ENCODE peak calls at places on chromosomes 16 and 17, in six cellular contexts. F is GM23248, I is AG09309, M is endodermal cell, J is heart left ventricle, P is prostate gland. G is an unnamed sample.

GRCh38 chr16:1108299-1109252 is 12.5 kb upstream of the C1QTNF8 start:
- DNase-seq in F (peak; percentile 59), I (peak; percentile 8), M (no peak), J (no peak), P (peak; percentile 85), G (no peak)

GRCh38 chr17:83195330-83196087 is 116.1 kb downstream of the METRNL start:
- DNase-seq in F (peak; percentile 93), I (peak; percentile 79), M (no peak), J (peak; percentile 52), P (peak; percentile 73), G (no peak)

GRCh38 chr16:88773812-88774291 is 11.2 kb downstream of the PIEZO1 start:
- DNase-seq in F (peak; percentile 94), I (no peak), M (peak; percentile 83), J (peak; percentile 75), P (no peak), G (no peak)

GRCh38 chr16:2597560-2597902 is 59.7 kb downstream of the PDPK1 start:
- DNase-seq in F (no peak), I (no peak), M (peak; percentile 31), J (no peak), P (no peak), G (no peak)

GRCh38 chr17:49748223-49748622 is 15.7 kb downstream of the FAM117A start:
- DNase-seq in F (no peak), I (no peak), M (no peak), J (no peak), P (no peak), G (no peak)

GRCh38 chr17:61574542-61575351 is 16.3 kb downstream of the NACA2 start:
- DNase-seq in F (peak; percentile 66), I (no peak), M (peak; percentile 82), J (no peak), P (peak; percentile 62), G (no peak)

GRCh38 chr16:14427371-14427948 is 202.6 kb downstream of the PARN start:
- DNase-seq in F (peak; percentile 13), I (peak; percentile 7), M (no peak), J (no peak), P (no peak), G (no peak)

GRCh38 chr17:13030459-13031305 is 12.9 kb upstream of the ELAC2 start:
- DNase-seq in F (peak; percentile 67), I (no peak), M (peak; percentile 83), J (no peak), P (no peak), G (no peak)

GRCh38 chr17:39462644-39463375 is 1.5 kb downstream of the CDK12 start:
- DNase-seq in F (peak; percentile 52), I (no peak), M (peak; percentile 65), J (peak; percentile 24), P (no peak), G (no peak)

GRCh38 chr16:1993731-1994131 is 4.0 kb downstream of the SYNGR3 start:
- DNase-seq in F (peak; percentile 66), I (no peak), M (no peak), J (no peak), P (no peak), G (no peak)

GRCh38 chr16:12113581-12114375 is 137.2 kb downstream of the SNX29 start:
- DNase-seq in F (peak; percentile 96), I (no peak), M (no peak), J (no peak), P (no peak), G (no peak)

GRCh38 chr16:27571433-27572306 is 21.7 kb downstream of the KATNIP start:
- DNase-seq in F (peak; percentile 12), I (no peak), M (peak; percentile 56), J (no peak), P (no peak), G (no peak)

GRCh38 chr16:7268182-7268581 is 64.5 kb upstream of the RBFOX1 start:
- DNase-seq in F (peak; percentile 24), I (no peak), M (peak; percentile 85), J (peak; percentile 19), P (no peak), G (no peak)

GRCh38 chr17:34582185-34582900 is 3.0 kb downstream of the TMEM132E start:
- DNase-seq in F (peak; percentile 10), I (no peak), M (peak; percentile 65), J (no peak), P (no peak), G (no peak)

GRCh38 chr17:49108318-49108717 is 24.3 kb upstream of the B4GALNT2 start:
- DNase-seq in F (peak; percentile 77), I (no peak), M (peak; percentile 66), J (no peak), P (peak; percentile 52), G (peak; percentile 36)

GRCh38 chr16:87392823-87393679 is 915 bp downstream of the MAP1LC3B start:
- DNase-seq in F (peak; percentile 80), I (no peak), M (peak; percentile 81), J (peak; percentile 47), P (no peak), G (no peak)

GRCh38 chr17:18143044-18143936 is 34.7 kb downstream of the MYO15A start:
- DNase-seq in F (peak; percentile 54), I (no peak), M (peak; percentile 95), J (no peak), P (no peak), G (no peak)

GRCh38 chr17:6352016-6352415 is 82.9 kb downstream of the AIPL1 start:
- DNase-seq in F (no peak), I (no peak), M (peak; percentile 20), J (no peak), P (no peak), G (no peak)

GRCh38 chr16:11296706-11297491 is 15.8 kb upstream of the PRM1 start:
- DNase-seq in F (no peak), I (no peak), M (no peak), J (no peak), P (peak; percentile 85), G (no peak)

GRCh38 chr16:11635679-11636171 is 32.5 kb upstream of the SNN start:
- DNase-seq in F (no peak), I (no peak), M (peak; percentile 55), J (no peak), P (no peak), G (no peak)

GRCh38 chr16:87229230-87230192 is 87.7 kb downstream of the C16orf95 start:
- DNase-seq in F (no peak), I (no peak), M (no peak), J (no peak), P (no peak), G (no peak)

GRCh38 chr16:9854665-9855064 is 327.6 kb downstream of the GRIN2A start:
- DNase-seq in F (peak; percentile 55), I (peak; percentile 11), M (no peak), J (peak; percentile 59), P (no peak), G (peak; percentile 25)

GRCh38 chr17:71438631-71439146 is 682.1 kb upstream of the SOX9 start:
- DNase-seq in F (peak; percentile 94), I (peak; percentile 76), M (no peak), J (no peak), P (no peak), G (peak; percentile 90)

GRCh38 chr16:19513377-19514053 is 8.4 kb downstream of the GDE1 start:
- DNase-seq in F (no peak), I (no peak), M (no peak), J (no peak), P (no peak), G (no peak)
- H3K4me3 ChIP-seq in F (no peak overlapping the region), I (no peak overlapping the region), M (no peak overlapping the region), J (no peak overlapping the region), P (no peak overlapping the region), G (no peak overlapping the region)

GRCh38 chr17:36936455-36936934 is 780 bp upstream of the LHX1 start:
- DNase-seq in F (no peak), I (no peak), M (peak; percentile 96), J (no peak), P (no peak), G (no peak)
- H3K4me3 ChIP-seq in F (no peak overlapping the region), I (no peak overlapping the region), M (peak overlapping the region; percentile 99), J (peak overlapping the region; percentile 22), P (no peak overlapping the region), G (no peak overlapping the region)

GRCh38 chr16:66548868-66549267 is 1.1 kb downstream of the TK2 start:
- DNase-seq in F (no peak), I (no peak), M (no peak), J (no peak), P (no peak), G (no peak)
- H3K4me3 ChIP-seq in F (peak overlapping the region; percentile 77), I (peak overlapping the region; percentile 52), M (peak overlapping the region; percentile 73), J (peak overlapping the region; percentile 91), P (peak overlapping the region; percentile 77), G (peak overlapping the region; percentile 72)

DNA sequence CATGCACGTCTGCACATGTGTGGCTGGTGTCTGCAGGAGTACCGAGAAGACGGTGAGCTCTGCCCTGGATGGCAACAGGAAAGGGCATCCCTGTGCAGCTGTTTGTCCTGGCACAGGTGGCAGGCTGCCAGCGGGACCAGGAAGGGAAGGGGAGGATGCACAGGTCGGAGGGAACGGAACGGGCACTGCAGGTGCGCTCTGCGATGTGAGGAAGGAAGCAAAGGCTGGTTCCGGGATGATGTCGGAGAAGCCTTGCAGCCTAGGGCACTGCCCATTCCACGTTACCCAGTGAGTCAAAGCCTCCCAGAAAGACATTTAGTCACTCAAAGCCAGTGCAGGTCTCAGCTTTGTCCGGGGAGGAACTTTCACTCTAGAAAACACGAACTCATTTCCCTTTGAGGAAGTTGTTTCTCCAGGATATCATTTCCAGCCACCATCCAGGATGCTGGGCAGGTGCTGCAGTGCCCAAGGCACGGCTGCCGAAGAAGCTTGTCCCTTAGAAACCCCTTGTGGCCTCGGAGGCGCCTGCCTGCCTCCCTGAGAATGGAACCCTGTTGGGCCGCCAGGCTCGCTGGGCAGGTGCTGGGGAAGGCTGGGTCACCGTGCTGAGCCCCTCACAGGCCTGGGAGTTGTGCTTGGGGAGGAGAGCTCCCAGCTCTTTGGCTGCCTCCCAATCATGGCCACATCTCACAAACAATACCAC is 4.5 kb upstream of the TMEM235 start:
- DNase-seq in F (no peak), I (no peak), M (peak; percentile 53), J (no peak), P (no peak), G (no peak)
- H3K4me3 ChIP-seq in F (no peak overlapping the region), I (no peak overlapping the region), M (no peak overlapping the region), J (no peak overlapping the region), P (no peak overlapping the region), G (no peak overlapping the region)

GRCh38 chr16:19415918-19416317 is 1.8 kb upstream of the TMC5 start:
- DNase-seq in F (no peak), I (no peak), M (no peak), J (no peak), P (no peak), G (no peak)

GRCh38 chr16:19415461-19415860 is 2.2 kb upstream of the TMC5 start:
- DNase-seq in F (no peak), I (no peak), M (no peak), J (no peak), P (no peak), G (no peak)

GRCh38 chr16:19406891-19407491 is 10.7 kb upstream of the TMC5 start:
- DNase-seq in F (no peak), I (no peak), M (no peak), J (no peak), P (no peak), G (no peak)

GRCh38 chr16:19410435-19411153 is 7.1 kb upstream of the TMC5 start:
- DNase-seq in F (peak; percentile 16), I (no peak), M (peak; percentile 91), J (no peak), P (peak; percentile 58), G (no peak)

GRCh38 chr16:19411298-19411697 is 6.4 kb upstream of the TMC5 start:
- DNase-seq in F (no peak), I (no peak), M (no peak), J (no peak), P (no peak), G (no peak)
- H3K4me3 ChIP-seq in F (no peak overlapping the region), I (no peak overlapping the region), M (peak overlapping the region; percentile 72), J (no peak overlapping the region), P (peak overlapping the region; percentile 48), G (no peak overlapping the region)